ENCODE peak calls at places on chromosomes 2 and 18, in ten cellular contexts. One of them, this sample, is unnamed.

GRCh38 chr2:60585276-60585675 is 31.8 kb upstream of the BCL11A start:
- DNase-seq in GM12891: no peak
- DNase-seq in HCT116: no peak
- DNase-seq in A549: no peak
- DNase-seq in adrenal gland: no peak
- DNase-seq in sigmoid colon: no peak
- DNase-seq in transverse colon: no peak
- DNase-seq in tibial nerve: no peak
- DNase-seq in esophagus squamous epithelium: no peak
- DNase-seq in stomach: no peak
- DNase-seq in this sample: no peak

GRCh38 chr2:160430001-160430344 is 63.6 kb downstream of the RBMS1 start:
- DNase-seq in transverse colon: no peak
- DNase-seq in esophagus squamous epithelium: no peak
- DNase-seq in A549: no peak
- DNase-seq in adrenal gland: no peak
- DNase-seq in GM12891: no peak
- DNase-seq in sigmoid colon: no peak
- DNase-seq in HCT116: no peak
- DNase-seq in stomach: no peak
- DNase-seq in tibial nerve: no peak
- DNase-seq in this sample: no peak

GRCh38 chr2:45938649-45939511 is 287.4 kb downstream of the PRKCE start:
- DNase-seq in HCT116: peak; percentile 92
- DNase-seq in adrenal gland: peak; percentile 85
- DNase-seq in tibial nerve: peak; percentile 52
- DNase-seq in GM12891: no peak
- DNase-seq in A549: peak; percentile 99
- DNase-seq in esophagus squamous epithelium: no peak
- DNase-seq in sigmoid colon: peak; percentile 92
- DNase-seq in stomach: peak; percentile 78
- DNase-seq in transverse colon: peak; percentile 84
- DNase-seq in this sample: peak; percentile 78

GRCh38 chr2:152647417-152648010 is 69.7 kb downstream of the PRPF40A start:
- DNase-seq in tibial nerve: peak; percentile 23
- DNase-seq in stomach: peak; percentile 81
- DNase-seq in adrenal gland: peak; percentile 78
- DNase-seq in esophagus squamous epithelium: no peak
- DNase-seq in sigmoid colon: peak; percentile 87
- DNase-seq in GM12891: no peak
- DNase-seq in HCT116: no peak
- DNase-seq in transverse colon: peak; percentile 63
- DNase-seq in A549: no peak
- DNase-seq in this sample: no peak

GRCh38 chr2:216777637-216778273 is 82.1 kb downstream of the TNP1 start:
- DNase-seq in transverse colon: no peak
- DNase-seq in esophagus squamous epithelium: no peak
- DNase-seq in HCT116: peak; percentile 84
- DNase-seq in tibial nerve: no peak
- DNase-seq in sigmoid colon: no peak
- DNase-seq in adrenal gland: peak; percentile 25
- DNase-seq in stomach: no peak
- DNase-seq in GM12891: peak; percentile 56
- DNase-seq in A549: peak; percentile 87
- DNase-seq in this sample: no peak

GRCh38 chr2:174051741-174052638 is 86.8 kb upstream of the SP3 start:
- DNase-seq in tibial nerve: no peak
- DNase-seq in esophagus squamous epithelium: no peak
- DNase-seq in adrenal gland: no peak
- DNase-seq in stomach: peak; percentile 57
- DNase-seq in HCT116: peak; percentile 74
- DNase-seq in transverse colon: peak; percentile 63
- DNase-seq in GM12891: no peak
- DNase-seq in sigmoid colon: no peak
- DNase-seq in A549: peak; percentile 93
- DNase-seq in this sample: no peak

GRCh38 chr18:9905401-9905922 is 8.4 kb upstream of the VAPA start:
- DNase-seq in A549: no peak
- DNase-seq in HCT116: no peak
- DNase-seq in sigmoid colon: no peak
- DNase-seq in esophagus squamous epithelium: no peak
- DNase-seq in adrenal gland: no peak
- DNase-seq in tibial nerve: no peak
- DNase-seq in transverse colon: no peak
- DNase-seq in stomach: no peak
- DNase-seq in GM12891: no peak
- DNase-seq in this sample: no peak

GRCh38 chr2:158729873-158730620 is 65.1 kb upstream of the DAPL1 start:
- DNase-seq in transverse colon: no peak
- DNase-seq in A549: no peak
- DNase-seq in tibial nerve: no peak
- DNase-seq in sigmoid colon: no peak
- DNase-seq in stomach: no peak
- DNase-seq in HCT116: no peak
- DNase-seq in esophagus squamous epithelium: no peak
- DNase-seq in adrenal gland: no peak
- DNase-seq in GM12891: no peak
- DNase-seq in this sample: peak; percentile 18

GRCh38 chr2:224638338-224638823 is 53.2 kb upstream of the CUL3 start:
- DNase-seq in transverse colon: peak; percentile 59
- DNase-seq in A549: no peak
- DNase-seq in tibial nerve: no peak
- DNase-seq in GM12891: peak; percentile 36
- DNase-seq in sigmoid colon: no peak
- DNase-seq in esophagus squamous epithelium: no peak
- DNase-seq in stomach: peak; percentile 43
- DNase-seq in HCT116: no peak
- DNase-seq in adrenal gland: no peak
- DNase-seq in this sample: no peak

GRCh38 chr2:205284323-205284722 is 398.0 kb upstream of the NRP2 start:
- DNase-seq in esophagus squamous epithelium: no peak
- DNase-seq in A549: no peak
- DNase-seq in stomach: no peak
- DNase-seq in GM12891: no peak
- DNase-seq in transverse colon: no peak
- DNase-seq in sigmoid colon: no peak
- DNase-seq in tibial nerve: no peak
- DNase-seq in adrenal gland: no peak
- DNase-seq in HCT116: no peak
- DNase-seq in this sample: no peak

GRCh38 chr18:5142131-5142530 is 54.9 kb downstream of the AKAIN1 start:
- DNase-seq in GM12891: no peak
- DNase-seq in sigmoid colon: no peak
- DNase-seq in stomach: no peak
- DNase-seq in A549: no peak
- DNase-seq in transverse colon: no peak
- DNase-seq in tibial nerve: no peak
- DNase-seq in adrenal gland: no peak
- DNase-seq in esophagus squamous epithelium: no peak
- DNase-seq in HCT116: no peak
- DNase-seq in this sample: no peak

GRCh38 chr2:10514743-10515142 is 66.6 kb upstream of the ODC1 start:
- DNase-seq in A549: peak; percentile 82
- DNase-seq in stomach: no peak
- DNase-seq in tibial nerve: no peak
- DNase-seq in HCT116: no peak
- DNase-seq in transverse colon: no peak
- DNase-seq in adrenal gland: no peak
- DNase-seq in esophagus squamous epithelium: no peak
- DNase-seq in sigmoid colon: no peak
- DNase-seq in GM12891: no peak
- DNase-seq in this sample: peak; percentile 15

GRCh38 chr2:49490710-49491109 is 336.4 kb upstream of the FSHR start:
- DNase-seq in A549: peak; percentile 39
- DNase-seq in adrenal gland: peak; percentile 15
- DNase-seq in HCT116: no peak
- DNase-seq in tibial nerve: no peak
- DNase-seq in stomach: peak; percentile 45
- DNase-seq in GM12891: peak; percentile 25
- DNase-seq in transverse colon: peak; percentile 50
- DNase-seq in esophagus squamous epithelium: no peak
- DNase-seq in sigmoid colon: no peak
- DNase-seq in this sample: no peak

GRCh38 chr2:143632751-143633374 is 503.6 kb downstream of the ARHGAP15 start:
- DNase-seq in adrenal gland: no peak
- DNase-seq in esophagus squamous epithelium: no peak
- DNase-seq in GM12891: no peak
- DNase-seq in stomach: no peak
- DNase-seq in sigmoid colon: no peak
- DNase-seq in tibial nerve: no peak
- DNase-seq in transverse colon: no peak
- DNase-seq in HCT116: no peak
- DNase-seq in A549: no peak
- DNase-seq in this sample: no peak

GRCh38 chr2:33321236-33321731 is 155.2 kb upstream of the RASGRP3 start:
- DNase-seq in A549: no peak
- DNase-seq in HCT116: no peak
- DNase-seq in GM12891: no peak
- DNase-seq in stomach: no peak
- DNase-seq in sigmoid colon: no peak
- DNase-seq in esophagus squamous epithelium: no peak
- DNase-seq in tibial nerve: no peak
- DNase-seq in transverse colon: no peak
- DNase-seq in adrenal gland: no peak
- DNase-seq in this sample: no peak

GRCh38 chr18:79720359-79720733 is 40.7 kb downstream of the CTDP1 start:
- DNase-seq in tibial nerve: no peak
- DNase-seq in adrenal gland: no peak
- DNase-seq in sigmoid colon: no peak
- DNase-seq in A549: peak; percentile 10
- DNase-seq in transverse colon: no peak
- DNase-seq in HCT116: no peak
- DNase-seq in esophagus squamous epithelium: no peak
- DNase-seq in GM12891: no peak
- DNase-seq in stomach: no peak
- DNase-seq in this sample: no peak

GRCh38 chr2:1986166-1986565 is 241.9 kb upstream of the PXDN start:
- DNase-seq in stomach: no peak
- DNase-seq in HCT116: no peak
- DNase-seq in sigmoid colon: no peak
- DNase-seq in adrenal gland: no peak
- DNase-seq in A549: no peak
- DNase-seq in GM12891: no peak
- DNase-seq in esophagus squamous epithelium: no peak
- DNase-seq in tibial nerve: no peak
- DNase-seq in transverse colon: no peak
- DNase-seq in this sample: no peak

GRCh38 chr2:223501604-223502003 is 100.6 kb downstream of the SCG2 start:
- DNase-seq in esophagus squamous epithelium: no peak
- DNase-seq in GM12891: no peak
- DNase-seq in tibial nerve: no peak
- DNase-seq in adrenal gland: no peak
- DNase-seq in sigmoid colon: no peak
- DNase-seq in stomach: no peak
- DNase-seq in A549: no peak
- DNase-seq in transverse colon: no peak
- DNase-seq in HCT116: no peak
- DNase-seq in this sample: no peak

GRCh38 chr2:167944825-167945659 is 302.4 kb downstream of the STK39 start:
- DNase-seq in HCT116: no peak
- DNase-seq in A549: no peak
- DNase-seq in esophagus squamous epithelium: no peak
- DNase-seq in tibial nerve: no peak
- DNase-seq in stomach: no peak
- DNase-seq in adrenal gland: peak; percentile 15
- DNase-seq in sigmoid colon: no peak
- DNase-seq in transverse colon: no peak
- DNase-seq in GM12891: no peak
- DNase-seq in this sample: no peak

GRCh38 chr2:86138736-86139625 is 32.9 kb downstream of the PTCD3 start:
- DNase-seq in GM12891: no peak
- DNase-seq in esophagus squamous epithelium: no peak
- DNase-seq in sigmoid colon: no peak
- DNase-seq in transverse colon: no peak
- DNase-seq in tibial nerve: no peak
- DNase-seq in adrenal gland: no peak
- DNase-seq in HCT116: no peak
- DNase-seq in stomach: no peak
- DNase-seq in A549: no peak
- DNase-seq in this sample: no peak
- TF ChIP-seq POLR2A in GM12891: no peak
- TF ChIP-seq POLR2A in esophagus squamous epithelium: no peak
- TF ChIP-seq POLR2A in sigmoid colon: no peak
- TF ChIP-seq POLR2A in transverse colon: no peak
- TF ChIP-seq POLR2A in tibial nerve: no peak
- TF ChIP-seq POLR2A in adrenal gland: no peak
- TF ChIP-seq POLR2A in HCT116: no peak
- TF ChIP-seq POLR2A in stomach: no peak
- TF ChIP-seq POLR2A in A549: no peak
- TF ChIP-seq POLR2A in this sample: no peak

GRCh38 chr2:190334479-190335224 is 8.7 kb upstream of the INPP1 start:
- DNase-seq in esophagus squamous epithelium: no peak
- DNase-seq in GM12891: no peak
- DNase-seq in stomach: no peak
- DNase-seq in A549: peak; percentile 71
- DNase-seq in tibial nerve: no peak
- DNase-seq in transverse colon: no peak
- DNase-seq in sigmoid colon: no peak
- DNase-seq in adrenal gland: peak; percentile 57
- DNase-seq in HCT116: no peak
- DNase-seq in this sample: no peak
- TF ChIP-seq POLR2A in esophagus squamous epithelium: no peak
- TF ChIP-seq POLR2A in GM12891: no peak
- TF ChIP-seq POLR2A in stomach: no peak
- TF ChIP-seq POLR2A in A549: no peak
- TF ChIP-seq POLR2A in tibial nerve: no peak
- TF ChIP-seq POLR2A in transverse colon: no peak
- TF ChIP-seq POLR2A in sigmoid colon: no peak
- TF ChIP-seq POLR2A in adrenal gland: no peak
- TF ChIP-seq POLR2A in HCT116: no peak
- TF ChIP-seq POLR2A in this sample: no peak

GRCh38 chr2:120223034-120223912 is at the start of gene TMEM185B:
- DNase-seq in A549: peak; percentile 91
- DNase-seq in stomach: peak; percentile 92
- DNase-seq in tibial nerve: peak; percentile 85
- DNase-seq in esophagus squamous epithelium: no peak
- DNase-seq in transverse colon: peak; percentile 95
- DNase-seq in adrenal gland: peak; percentile 91
- DNase-seq in HCT116: peak; percentile 62
- DNase-seq in GM12891: peak; percentile 94
- DNase-seq in sigmoid colon: peak; percentile 95
- DNase-seq in this sample: peak; percentile 95
- TF ChIP-seq POLR2A in A549: peak; percentile 42
- TF ChIP-seq POLR2A in stomach: no peak
- TF ChIP-seq POLR2A in tibial nerve: peak; percentile 54
- TF ChIP-seq POLR2A in esophagus squamous epithelium: peak; percentile 65
- TF ChIP-seq POLR2A in transverse colon: peak; percentile 60
- TF ChIP-seq POLR2A in adrenal gland: peak; percentile 45
- TF ChIP-seq POLR2A in HCT116: peak; percentile 43
- TF ChIP-seq POLR2A in GM12891: peak; percentile 69
- TF ChIP-seq POLR2A in sigmoid colon: peak; percentile 17
- TF ChIP-seq POLR2A in this sample: no peak

DNA sequence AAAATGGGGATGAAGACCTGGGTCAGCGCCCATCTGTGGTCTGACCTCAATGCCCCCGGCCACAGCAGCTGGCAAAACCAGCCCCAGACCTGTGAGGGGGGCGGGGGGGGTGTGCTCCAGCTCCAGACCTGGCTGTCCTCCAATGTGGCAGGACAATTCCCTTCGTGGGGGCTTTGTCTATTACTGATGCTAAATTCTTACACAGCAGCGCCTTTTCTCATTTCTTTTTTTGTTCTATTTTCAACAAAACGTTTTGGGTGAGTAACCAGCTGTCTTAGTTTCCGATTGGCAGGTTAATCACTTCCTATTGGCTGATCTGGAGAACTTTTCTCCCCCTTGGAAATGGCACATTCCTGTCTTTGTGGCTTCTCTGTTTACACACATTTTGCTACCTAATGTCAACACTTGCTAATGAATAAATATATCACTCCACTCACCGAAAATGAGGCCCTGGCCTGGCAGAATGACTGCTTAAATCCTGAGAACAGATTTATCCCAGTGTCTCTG is 4.4 kb downstream of the SMAD7 start:
- DNase-seq in A549: no peak
- DNase-seq in tibial nerve: no peak
- DNase-seq in transverse colon: peak; percentile 17
- DNase-seq in sigmoid colon: no peak
- DNase-seq in stomach: peak; percentile 69
- DNase-seq in HCT116: no peak
- DNase-seq in adrenal gland: no peak
- DNase-seq in esophagus squamous epithelium: no peak
- DNase-seq in GM12891: no peak
- DNase-seq in this sample: no peak
- TF ChIP-seq POLR2A in A549: no peak
- TF ChIP-seq POLR2A in tibial nerve: no peak
- TF ChIP-seq POLR2A in transverse colon: no peak
- TF ChIP-seq POLR2A in sigmoid colon: no peak
- TF ChIP-seq POLR2A in stomach: no peak
- TF ChIP-seq POLR2A in HCT116: no peak
- TF ChIP-seq POLR2A in adrenal gland: no peak
- TF ChIP-seq POLR2A in esophagus squamous epithelium: no peak
- TF ChIP-seq POLR2A in GM12891: no peak
- TF ChIP-seq POLR2A in this sample: no peak

This sample was measured in suprapubic skin.